ENCODE peak calls at places on chromosome 11, in nine cellular contexts. W, H, S, N, V, Y, Z, P and Q are unnamed samples.
A peak's percentile ranks its signal among the peaks of the same experiment; 100 is the strongest.

GRCh38 chr11:43907028-43907966 is 26.7 kb downstream of the ALKBH3 start:
- DNase-seq in H (no peak), S (no peak), Y (no peak), V (no peak), Z (no peak), N (peak; percentile 15), P (no peak), W (no peak), Q (no peak)

GRCh38 chr11:79438631-79439429 is 2.0 kb downstream of the TENM4 start:
- DNase-seq in S (no peak), W (peak; percentile 58), V (peak; percentile 43), P (no peak), N (peak; percentile 75), H (peak; percentile 35), Z (no peak), Y (peak; percentile 40), Q (no peak)

GRCh38 chr11:77619576-77620198 is 17.9 kb downstream of the CLNS1A start:
- DNase-seq in H (peak; percentile 53), Y (peak; percentile 17), P (no peak), S (no peak), V (peak; percentile 66), N (peak; percentile 71), W (no peak), Z (peak; percentile 63), Q (no peak)

GRCh38 chr11:102920118-102920684 is 35.3 kb downstream of the MMP13 start:
- DNase-seq in N (no peak), Z (no peak), V (peak; percentile 33), W (no peak), Y (no peak), H (no peak), P (peak; percentile 99), S (no peak), Q (no peak)

GRCh38 chr11:130070829-130071205 is 1.1 kb downstream of the APLP2 start:
- DNase-seq in W (peak; percentile 69), P (peak; percentile 44), Z (peak; percentile 33), Y (peak; percentile 40), V (no peak), S (no peak), N (peak; percentile 55), H (no peak), Q (no peak)

GRCh38 chr11:112967082-112967481 is 5.9 kb downstream of the NCAM1 start:
- DNase-seq in W (no peak), N (peak; percentile 53), S (no peak), V (no peak), H (no peak), P (no peak), Z (no peak), Y (no peak), Q (no peak)

GRCh38 chr11:794766-795637 is 3.1 kb downstream of the SLC25A22 start:
- DNase-seq in S (no peak), N (no peak), P (no peak), H (no peak), V (no peak), Y (peak; percentile 53), Z (no peak), W (no peak), Q (no peak)

GRCh38 chr11:113637636-113638035 is 68.5 kb downstream of the TMPRSS5 start:
- DNase-seq in W (no peak), P (no peak), S (no peak), Z (no peak), N (no peak), H (no peak), V (no peak), Y (no peak), Q (no peak)

GRCh38 chr11:6538892-6539291 is 41.8 kb downstream of the DNHD1 start:
- DNase-seq in W (no peak), N (no peak), Y (no peak), Z (no peak), S (no peak), H (no peak), V (no peak), P (no peak), Q (no peak)

GRCh38 chr11:71075116-71075720 is 177.2 kb downstream of the SHANK2 start:
- DNase-seq in S (no peak), W (no peak), V (no peak), H (no peak), P (no peak), N (no peak), Y (no peak), Z (no peak), Q (no peak)

GRCh38 chr11:74710291-74710938 is 20.8 kb downstream of the CHRDL2 start:
- DNase-seq in Y (peak; percentile 59), P (no peak), N (peak; percentile 71), H (no peak), S (no peak), W (no peak), V (no peak), Z (peak; percentile 80), Q (no peak)

GRCh38 chr11:72308226-72309073 is 64.5 kb upstream of the PHOX2A start:
- DNase-seq in H (no peak), N (no peak), S (no peak), P (no peak), V (no peak), Z (peak; percentile 87), Y (peak; percentile 78), W (no peak), Q (peak; percentile 24)

GRCh38 chr11:112558691-112559090 is 298.0 kb upstream of the PLET1 start:
- DNase-seq in S (no peak), N (no peak), W (no peak), H (no peak), Y (no peak), P (no peak), V (no peak), Z (peak; percentile 41), Q (peak; percentile 51)

GRCh38 chr11:120215634-120216033 is 4.8 kb downstream of the OAF start:
- DNase-seq in N (no peak), V (no peak), P (no peak), W (peak; percentile 78), H (no peak), Y (peak; percentile 76), S (no peak), Z (peak; percentile 69), Q (no peak)

GRCh38 chr11:95453616-95454118 is 222.7 kb upstream of the SESN3 start:
- DNase-seq in P (no peak), S (no peak), N (no peak), H (no peak), W (peak; percentile 67), Z (peak; percentile 18), Y (peak; percentile 29), V (peak; percentile 93), Q (no peak)

GRCh38 chr11:2699531-2700414 is at the start of gene KCNQ1OT1:
- DNase-seq in S (peak; percentile 88), W (peak; percentile 95), V (peak; percentile 90), P (peak; percentile 91), Z (peak; percentile 95), Y (peak; percentile 96), H (peak; percentile 75), N (peak; percentile 94), Q (peak; percentile 64)

GRCh38 chr11:113675003-113675471 is 31.1 kb downstream of the TMPRSS5 start:
- DNase-seq in S (no peak), W (peak; percentile 40), N (no peak), Z (peak; percentile 84), V (no peak), Y (peak; percentile 95), P (peak; percentile 32), H (no peak), Q (peak; percentile 79)

GRCh38 chr11:129323896-129324522 is 51.6 kb upstream of the BARX2 start:
- DNase-seq in Z (peak; percentile 57), P (peak; percentile 96), S (no peak), Y (peak; percentile 70), N (no peak), W (peak; percentile 61), V (peak; percentile 59), H (no peak), Q (no peak)

GRCh38 chr11:5992604-5993251 is 5.9 kb upstream of the OR52L1 start:
- DNase-seq in S (no peak), N (peak; percentile 65), W (no peak), V (peak; percentile 9), H (no peak), P (peak; percentile 1), Z (peak; percentile 23), Y (peak; percentile 48), Q (no peak)